ENCODE peak calls at places on chromosome 5, in ten cellular contexts. G, U, N, H, W, M, X, Q, L and B are unnamed samples. For H3K9me3, the result is how much of the 10 kb centered on the place peaks cover.

GRCh38 chr5:57780306-57780958 is 297.8 kb upstream of the ACTBL2 start:
- DNase-seq in N (no peak), M (no peak), G (no peak), X (no peak), U (no peak), Q (no peak), W (no peak), H (no peak), L (no peak), B (no peak)

GRCh38 chr5:83197326-83197725 is 120.0 kb downstream of the XRCC4 start:
- DNase-seq in X (no peak), M (no peak), N (no peak), L (no peak), Q (no peak), H (no peak), U (peak), G (no peak), W (no peak), B (no peak)

GRCh38 chr5:154794525-154795234 is 39.5 kb downstream of the LARP1 start:
- DNase-seq in L (no peak), N (no peak), G (no peak), H (no peak), X (no peak), M (no peak), Q (no peak), U (no peak), W (no peak), B (no peak)

GRCh38 chr5:43683884-43684471 is 81.0 kb downstream of the NNT start:
- DNase-seq in M (no peak), X (no peak), U (no peak), W (no peak), N (no peak), G (no peak), Q (no peak), H (no peak), L (no peak), B (no peak)

GRCh38 chr5:849651-850301 is 1.0 kb downstream of the ZDHHC11 start:
- DNase-seq in G (peak), U (no peak), W (peak), L (peak), M (peak), H (no peak), N (no peak), X (no peak), Q (no peak), B (peak)

GRCh38 chr5:136374003-136374402 is 8.7 kb upstream of the TRPC7 start:
- DNase-seq in X (no peak), W (no peak), N (peak), G (no peak), M (no peak), L (peak), U (no peak), H (no peak), Q (no peak), B (no peak)

GRCh38 chr5:138138949-138139775 is at the start of gene NME5:
- DNase-seq in G (peak), M (peak), U (peak), L (no peak), W (peak), N (no peak), H (peak), Q (no peak), X (peak), B (no peak)

GRCh38 chr5:109741390-109741789 is 51.7 kb downstream of the MAN2A1 start:
- DNase-seq in U (no peak), G (no peak), W (no peak), L (no peak), H (no peak), Q (no peak), M (no peak), N (no peak), X (no peak), B (no peak)

GRCh38 chr5:39399135-39400036 is 25.4 kb downstream of the DAB2 start:
- DNase-seq in X (no peak), L (peak), H (no peak), G (no peak), N (peak), W (peak), Q (no peak), M (no peak), U (no peak), B (no peak)
- TF ChIP-seq POLR2AphosphoS5 in X (no peak), L (no peak), H (peak), G (no peak), N (no peak), W (peak), Q (peak), M (peak), U (peak), B (peak)

DNA sequence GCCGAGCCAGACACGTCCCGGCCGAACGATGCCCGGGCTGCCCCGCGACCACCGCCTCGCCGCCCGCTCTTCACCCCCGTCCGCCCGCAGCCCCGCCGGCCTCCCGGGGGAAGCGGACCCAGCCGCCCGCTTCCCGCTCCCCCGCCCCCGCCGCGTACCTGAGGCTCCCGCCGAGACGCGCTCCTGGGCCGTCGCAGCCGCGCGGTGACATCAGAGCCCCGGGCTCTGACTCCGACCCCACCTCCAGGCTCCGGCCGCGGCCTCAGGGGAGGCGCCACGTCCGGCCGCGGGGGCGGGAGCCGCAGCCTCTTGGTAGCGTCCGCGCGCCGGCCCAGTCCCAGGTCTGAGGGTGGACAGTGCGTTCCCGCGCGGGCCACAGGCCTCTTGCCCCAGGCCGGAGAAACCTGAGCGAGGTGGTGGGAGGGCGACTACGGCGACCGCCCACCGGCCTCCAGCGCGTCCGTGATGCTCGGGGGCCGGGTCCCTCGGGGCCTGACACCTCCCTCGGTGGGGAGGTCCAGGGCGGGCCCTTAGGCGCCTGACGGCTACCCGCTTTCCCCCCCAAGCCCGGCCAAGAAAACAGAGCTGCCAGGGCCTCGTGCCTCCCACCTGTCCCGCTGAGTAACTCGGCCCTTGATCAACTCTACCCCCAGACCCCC is at the start of gene SHROOM1:
- DNase-seq in Q (no peak), L (peak), W (no peak), G (peak), M (peak), X (no peak), N (peak), U (peak), H (peak), B (peak)
- TF ChIP-seq EP300 in Q (no peak), L (no peak), W (no peak), G (no peak), M (no peak), X (no peak), N (no peak), U (no peak), H (no peak), B (no peak)

DNA sequence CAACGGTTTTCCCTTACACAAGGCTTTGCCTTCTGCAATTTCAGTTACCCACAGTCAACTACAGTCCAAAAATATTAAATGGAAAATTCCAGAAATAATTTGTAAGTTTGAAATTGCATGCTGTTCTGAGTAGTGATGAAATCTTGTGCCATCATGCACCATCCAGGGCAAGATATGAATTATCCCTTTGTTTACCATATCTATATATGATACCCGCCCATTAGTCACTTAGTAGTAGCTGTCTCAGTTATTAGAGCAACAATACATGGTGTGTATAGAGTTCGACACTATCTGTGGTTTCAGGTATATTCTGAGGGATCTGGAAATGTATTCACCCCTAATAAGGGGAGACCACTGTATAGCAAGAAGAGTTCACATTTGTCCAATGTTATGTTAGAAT is 29.4 kb downstream of the ERBIN start:
- DNase-seq in Q (no peak), U (no peak), X (no peak), G (no peak), W (no peak), M (no peak), N (no peak), H (no peak), L (no peak), B (no peak)
- H3K9me3 ChIP-seq in Q (under half), U (under half), X (under half), G (under half), W (under half), M (under half), N (under half), H (under half), L (under half), B (under half)

GRCh38 chr5:173283318-173284288 is 44.6 kb downstream of the STC2 start:
- DNase-seq in W (peak), Q (no peak), X (peak), H (peak), N (peak), M (peak), G (peak), L (peak), U (peak), B (no peak)
- TF ChIP-seq POLR2AphosphoS5 in W (no peak), Q (peak), X (no peak), H (no peak), N (no peak), M (no peak), G (no peak), L (no peak), U (no peak), B (no peak)

DNA sequence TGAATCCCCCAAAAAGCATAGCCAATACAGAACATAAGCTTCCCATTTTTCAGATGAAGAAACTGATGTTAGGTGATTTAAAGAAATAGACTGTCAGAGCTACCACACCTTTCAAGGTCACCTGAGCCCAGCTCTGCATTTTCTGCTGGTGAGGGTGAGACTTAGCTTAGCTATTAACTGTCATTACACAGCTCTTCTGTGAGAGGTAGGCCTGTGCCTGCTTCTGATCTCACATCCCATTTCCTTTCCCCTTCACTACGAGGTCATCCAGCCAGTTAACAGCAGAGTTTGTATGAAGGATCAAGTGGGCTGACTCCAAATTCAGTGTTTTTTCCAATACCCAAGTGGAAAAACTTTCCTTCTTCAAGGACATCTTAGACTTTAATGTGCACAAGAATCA is 528.6 kb upstream of the CLINT1 start:
- DNase-seq in G (no peak), L (no peak), H (no peak), X (no peak), M (no peak), Q (no peak), W (no peak), U (peak), N (no peak), B (no peak)
- TF ChIP-seq EP300 in G (no peak), L (no peak), H (no peak), X (no peak), M (no peak), Q (no peak), W (no peak), U (no peak), N (no peak), B (no peak)

GRCh38 chr5:179119415-179120170 is 59.4 kb downstream of the ZNF354C start:
- DNase-seq in W (no peak), N (no peak), H (no peak), M (no peak), X (no peak), G (peak), Q (peak), U (no peak), L (no peak), B (peak)

GRCh38 chr5:179120421-179120861 is 60.3 kb downstream of the ZNF354C start:
- DNase-seq in X (no peak), M (peak), N (no peak), W (no peak), L (no peak), Q (no peak), H (no peak), U (no peak), G (peak), B (peak)

GRCh38 chr5:179115845-179116524 is 55.8 kb downstream of the ZNF354C start:
- DNase-seq in H (no peak), Q (peak), G (peak), M (no peak), X (no peak), W (peak), U (no peak), N (no peak), L (no peak), B (peak)

GRCh38 chr5:179118756-179119414 is 58.7 kb downstream of the ZNF354C start:
- DNase-seq in Q (peak), W (no peak), H (no peak), U (no peak), X (no peak), N (no peak), M (no peak), L (no peak), G (no peak), B (peak)

DNA sequence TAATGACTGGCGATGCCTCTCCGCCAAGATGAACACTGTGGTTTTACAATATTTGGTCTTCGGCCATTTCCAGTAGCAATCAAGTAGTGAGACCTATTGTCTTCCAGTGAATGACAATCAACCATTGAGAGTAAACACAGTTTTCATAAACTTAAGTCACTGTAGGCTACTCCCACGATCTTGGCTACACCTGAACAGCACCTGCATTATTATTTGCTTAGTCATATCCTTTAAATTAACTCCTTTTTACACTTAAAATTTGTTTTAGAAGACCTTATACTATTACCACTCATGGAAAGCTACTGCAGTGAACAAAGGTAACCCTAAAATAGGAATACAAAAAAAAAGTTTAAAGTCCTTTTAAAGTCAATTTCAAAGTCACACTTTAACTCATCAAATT is 58.2 kb downstream of the ZNF354C start:
- DNase-seq in M (no peak), N (no peak), L (no peak), G (no peak), Q (peak), W (no peak), X (no peak), H (no peak), U (no peak), B (no peak)
- H3K9me3 ChIP-seq in M (under half), N (under half), L (under half), G (half or more), Q (under half), W (under half), X (half or more), H (under half), U (under half), B (under half)